ENCODE peak calls at places on chromosomes 1 and 21, in four cellular contexts. N is IMR-90, W is fibroblast of the aortic adventitia, M is heart left ventricle. H is an unnamed sample.

GRCh38 chr1:199221371-199222150 is 582.7 kb downstream of the PTPRC start:
- DNase-seq in W (no peak), N (no peak), M (no peak), H (no peak)

GRCh38 chr1:180178511-180179161 is 24.0 kb downstream of the QSOX1 start:
- DNase-seq in W (peak; percentile 71), M (peak; percentile 66), N (peak; percentile 43), H (peak; percentile 52)

GRCh38 chr1:19620786-19621185 is 23.3 kb upstream of the NBL1 start:
- DNase-seq in N (peak; percentile 65), M (no peak), W (peak; percentile 88), H (no peak)

GRCh38 chr1:184954232-184954995 is 19.9 kb downstream of the NIBAN1 start:
- DNase-seq in W (peak; percentile 53), M (no peak), N (no peak), H (no peak)

GRCh38 chr21:39726133-39726532 is 18.9 kb upstream of the IGSF5 start:
- DNase-seq in M (no peak), N (no peak), W (no peak), H (no peak)

GRCh38 chr1:39195166-39196111 is 9.1 kb upstream of the MACF1 start:
- DNase-seq in M (no peak), N (peak; percentile 83), W (peak; percentile 56), H (peak; percentile 59)

GRCh38 chr1:200038987-200039848 is 11.7 kb downstream of the NR5A2 start:
- DNase-seq in M (peak; percentile 34), W (no peak), N (no peak), H (no peak)

GRCh38 chr1:24526940-24527542 is 24.4 kb downstream of the RCAN3 start:
- DNase-seq in M (no peak), W (peak; percentile 21), N (peak; percentile 20), H (peak; percentile 7)

GRCh38 chr1:92749024-92749634 is 35.8 kb downstream of the EVI5 start:
- DNase-seq in W (peak; percentile 73), N (peak; percentile 75), M (no peak), H (peak; percentile 41)

GRCh38 chr1:201885531-201886075 is 3.1 kb upstream of the SHISA4 start:
- DNase-seq in M (no peak), W (peak; percentile 90), N (peak; percentile 56), H (peak; percentile 43)

GRCh38 chr1:231172411-231172810 is 10.6 kb downstream of the TRIM67 start:
- DNase-seq in N (no peak), M (peak; percentile 80), W (no peak), H (no peak)

GRCh38 chr1:173195596-173196088 is 11.5 kb downstream of the TNFSF4 start:
- DNase-seq in W (no peak), N (no peak), M (no peak), H (no peak)

GRCh38 chr1:23424171-23424959 is at the start of gene TCEA3:
- DNase-seq in M (peak; percentile 79), N (no peak), W (no peak), H (no peak)

GRCh38 chr1:21534674-21535378 is 25.6 kb downstream of the ALPL start:
- DNase-seq in M (peak; percentile 41), N (peak; percentile 77), W (peak; percentile 63), H (peak; percentile 62)

GRCh38 chr1:7535934-7536878 is 234.9 kb upstream of the VAMP3 start:
- DNase-seq in W (no peak), M (peak; percentile 15), N (no peak), H (no peak)

GRCh38 chr1:77415585-77415984 is 133.8 kb downstream of the AK5 start:
- DNase-seq in N (no peak), W (no peak), M (no peak), H (no peak)

GRCh38 chr1:41791667-41792484 is 126.8 kb downstream of the HIVEP3 start:
- DNase-seq in M (no peak), N (no peak), W (no peak), H (no peak)

GRCh38 chr1:38300616-38301015 is 254.0 kb upstream of the POU3F1 start:
- DNase-seq in N (no peak), M (no peak), W (no peak), H (no peak)

GRCh38 chr1:81549588-81550127 is 251.1 kb upstream of the ADGRL2 start:
- DNase-seq in N (peak; percentile 52), W (peak; percentile 73), M (no peak), H (peak; percentile 40)

GRCh38 chr1:191255354-191256057 is 777.8 kb upstream of the BRINP3 start:
- DNase-seq in W (no peak), N (no peak), M (no peak), H (peak; percentile 1)

GRCh38 chr1:175218132-175218531 is 25.6 kb upstream of the KIAA0040 start:
- DNase-seq in M (no peak), N (no peak), W (no peak), H (no peak)

GRCh38 chr1:231272173-231272572 is 31.2 kb downstream of the GNPAT start:
- DNase-seq in W (no peak), N (no peak), M (no peak), H (no peak)

GRCh38 chr1:244065960-244066388 is 14.9 kb downstream of the ZBTB18 start:
- DNase-seq in W (peak; percentile 86), N (peak; percentile 84), M (no peak), H (peak; percentile 53)

GRCh38 chr1:15277370-15277769 is 30.3 kb downstream of the FHAD1 start:
- DNase-seq in W (no peak), N (no peak), M (no peak), H (no peak)

GRCh38 chr1:235669277-235669676 is 19.7 kb upstream of the GNG4 start:
- DNase-seq in N (no peak), W (no peak), M (no peak), H (no peak)

GRCh38 chr1:4177425-4178150 is 277.5 kb upstream of the C1orf174 start:
- DNase-seq in N (no peak), W (no peak), M (no peak), H (no peak)

GRCh38 chr1:209827384-209828261 is at the start of gene UTP25:
- DNase-seq in N (peak; percentile 97), W (peak; percentile 98), M (peak; percentile 95), H (peak; percentile 96)

GRCh38 chr1:157562515-157562914 is 10.2 kb upstream of the FCRL5 start:
- DNase-seq in W (no peak), N (no peak), M (no peak), H (no peak)

GRCh38 chr1:155254714-155255242 is 505 bp downstream of the ENTREP3 start:
- DNase-seq in M (peak; percentile 55), N (no peak), W (no peak), H (peak; percentile 10)

GRCh38 chr1:181398544-181398943 is 84.8 kb upstream of the CACNA1E start:
- DNase-seq in W (no peak), M (no peak), N (no peak), H (no peak)

GRCh38 chr21:26499475-26499874 is 73.6 kb downstream of the CYYR1 start:
- DNase-seq in M (no peak), W (no peak), N (no peak), H (no peak)

GRCh38 chr21:37149411-37149810 is 76.4 kb downstream of the TTC3 start:
- DNase-seq in N (peak; percentile 91), W (peak; percentile 74), M (no peak), H (peak; percentile 39)

GRCh38 chr1:50322579-50322978 is 100.7 kb downstream of the DMRTA2 start:
- DNase-seq in M (no peak), N (no peak), W (no peak), H (no peak)

GRCh38 chr1:156104861-156105546 is 9.5 kb upstream of the LMNA start:
- DNase-seq in M (no peak), N (peak; percentile 49), W (peak; percentile 86), H (no peak)

GRCh38 chr1:178534137-178534868 is 21.4 kb downstream of the TEX35 start:
- DNase-seq in N (no peak), W (no peak), M (no peak), H (no peak)

GRCh38 chr1:150173161-150173585 is 23.5 kb downstream of the PLEKHO1 start:
- DNase-seq in W (no peak), N (no peak), M (no peak), H (no peak)

GRCh38 chr1:1157426-1157913 is 16.2 kb upstream of the TTLL10 start:
- DNase-seq in W (peak; percentile 87), N (peak; percentile 79), M (peak; percentile 94), H (peak; percentile 85)

GRCh38 chr1:7586031-7586941 is 184.8 kb upstream of the VAMP3 start:
- DNase-seq in N (no peak), M (peak; percentile 36), W (peak; percentile 11), H (no peak)

GRCh38 chr1:119475866-119476439 is 31.1 kb upstream of the HSD3B1 start:
- DNase-seq in M (no peak), W (peak; percentile 17), N (peak; percentile 21), H (peak; percentile 15)

DNA sequence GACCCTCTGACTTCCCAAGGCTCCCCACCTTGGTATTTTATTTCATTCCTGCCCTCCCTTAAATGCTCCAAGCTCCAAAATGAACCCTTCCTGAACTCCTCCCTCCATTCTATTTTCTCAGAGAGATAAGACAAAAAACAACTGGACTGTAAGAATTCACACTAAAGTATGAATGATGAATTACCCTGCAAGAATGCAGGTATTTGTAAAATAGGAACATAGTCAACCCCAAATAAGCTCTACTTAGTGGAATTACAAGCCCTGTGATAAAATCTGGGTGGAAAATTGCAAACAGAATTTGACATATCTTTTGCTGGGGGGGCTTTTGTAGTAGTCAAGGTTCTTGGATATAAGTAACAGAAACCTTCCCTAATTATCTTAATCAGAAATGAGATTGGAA is 67.8 kb upstream of the GJA8 start:
- DNase-seq in W (no peak), N (no peak), M (no peak), H (no peak)
- H3K4me3 ChIP-seq in W (no peak overlapping the region), N (no peak overlapping the region), M (no peak overlapping the region), H (no peak overlapping the region)

GRCh38 chr1:225700889-225701465 is 48.1 kb upstream of the ENAH start:
- DNase-seq in M (no peak), W (peak; percentile 37), N (peak; percentile 41), H (peak; percentile 56)
- H3K4me3 ChIP-seq in M (no peak overlapping the region), W (no peak overlapping the region), N (no peak overlapping the region), H (peak overlapping the region; percentile 2)

GRCh38 chr1:204358145-204358544 is 1.6 kb downstream of the PLEKHA6 start:
- DNase-seq in W (no peak), M (no peak), N (no peak), H (no peak)

GRCh38 chr1:204359474-204360255 is at the start of gene PLEKHA6:
- DNase-seq in W (peak; percentile 67), N (peak; percentile 66), M (peak; percentile 69), H (no peak)

GRCh38 chr1:204358605-204359004 is 1.1 kb downstream of the PLEKHA6 start:
- DNase-seq in N (no peak), W (no peak), M (no peak), H (no peak)

GRCh38 chr1:204360314-204360713 is 585 bp upstream of the PLEKHA6 start:
- DNase-seq in W (no peak), M (no peak), N (no peak), H (no peak)

GRCh38 chr1:204359131-204359473 is 627 bp downstream of the PLEKHA6 start:
- DNase-seq in N (no peak), M (no peak), W (no peak), H (no peak)
- H3K4me3 ChIP-seq in N (no peak overlapping the region), M (peak overlapping the region; percentile 35), W (no peak overlapping the region), H (no peak overlapping the region)

GRCh38 chr1:86156571-86157455 is at the start of gene COL24A1:
- DNase-seq in M (peak; percentile 50), W (peak; percentile 34), N (peak; percentile 83), H (peak; percentile 70)
- H3K4me3 ChIP-seq in M (peak within 1 kb of the TSS; percentile 58), W (peak within 1 kb of the TSS; percentile 53), N (peak within 1 kb of the TSS; percentile 37), H (peak within 1 kb of the TSS; percentile 33)

GRCh38 chr1:206918076-206918475 is 3.7 kb downstream of the FCMR start:
- DNase-seq in W (no peak), N (no peak), M (no peak), H (no peak)
- H3K4me3 ChIP-seq in W (no peak overlapping the region), N (no peak overlapping the region), M (no peak overlapping the region), H (no peak overlapping the region)

GRCh38 chr1:85042413-85042812 is 5.9 kb downstream of the MCOLN3 start:
- DNase-seq in M (no peak), N (no peak), W (no peak), H (no peak)
- H3K4me3 ChIP-seq in M (no peak overlapping the region), N (no peak overlapping the region), W (no peak overlapping the region), H (no peak overlapping the region)

GRCh38 chr1:9494936-9495758 is 44.1 kb upstream of the SLC25A33 start:
- DNase-seq in M (peak; percentile 64), N (peak; percentile 32), W (peak; percentile 43), H (peak; percentile 38)
- H3K4me3 ChIP-seq in M (peak overlapping the region; percentile 53), N (peak overlapping the region; percentile 28), W (peak overlapping the region; percentile 54), H (no peak overlapping the region)

H was measured in astrocyte of the spinal cord.